ENCODE peak calls at places on chromosomes 12 and 14, in seven cellular contexts. X is activated naive CD4-positive, alpha-beta T cell; M is activated gamma-delta T cell treated with anti-CD3 and anti-CD28 coated beads, Interleukin-2, amount 50 U/mL, for 16 hours; I is ELR; L is activated CD4-positive, alpha-beta T cell treated with anti-CD3 and anti-CD28 coated beads, Interleukin-2, amount 50 U/mL, for 24 hours; K is mesendoderm; O is GM12864. W is an unnamed sample.

GRCh38 chr12:120687570-120688289 is 781 bp downstream of the MLEC start:
- DNase-seq in I (peak), X (no peak), O (no peak), L (no peak), K (peak), M (peak), W (peak)

GRCh38 chr14:59321184-59321952 is 132.9 kb downstream of the DAAM1 start:
- DNase-seq in O (no peak), X (no peak), M (no peak), K (no peak), L (no peak), I (no peak), W (no peak)

GRCh38 chr12:188910-189621 is 24.9 kb downstream of the SLC6A12 start:
- DNase-seq in O (no peak), K (peak), M (no peak), L (no peak), X (no peak), I (peak), W (peak)

GRCh38 chr14:85533821-85534271 is 3.9 kb downstream of the FLRT2 start:
- DNase-seq in O (no peak), I (peak), M (no peak), X (no peak), L (no peak), K (peak), W (peak)

GRCh38 chr14:73264080-73264895 is 27.0 kb downstream of the PAPLN start:
- DNase-seq in M (no peak), O (no peak), I (no peak), L (no peak), X (no peak), K (no peak), W (no peak)

GRCh38 chr12:120993496-120993895 is 15.2 kb downstream of the HNF1A start:
- DNase-seq in O (no peak), I (no peak), X (no peak), L (no peak), M (no peak), K (no peak), W (no peak)

GRCh38 chr14:101757064-101757838 is 4.3 kb upstream of the PPP2R5C start:
- DNase-seq in M (no peak), L (no peak), X (no peak), O (no peak), K (no peak), I (no peak), W (no peak)

GRCh38 chr14:64620910-64621309 is 71.1 kb downstream of the PPP1R36 start:
- DNase-seq in I (no peak), X (no peak), L (no peak), O (no peak), M (no peak), K (no peak), W (no peak)

GRCh38 chr12:123384318-123384993 is 524 bp downstream of the KMT5A start:
- DNase-seq in I (peak), K (peak), M (no peak), X (no peak), O (no peak), L (no peak), W (peak)

GRCh38 chr12:1839956-1840550 is 19.7 kb downstream of the LRTM2 start:
- DNase-seq in I (no peak), L (no peak), M (no peak), X (no peak), O (no peak), K (no peak), W (peak)

GRCh38 chr14:32608880-32609279 is 279.8 kb downstream of the AKAP6 start:
- DNase-seq in I (no peak), L (no peak), K (peak), M (no peak), X (no peak), O (no peak), W (no peak)

GRCh38 chr12:22307811-22308210 is 26.7 kb downstream of the ST8SIA1 start:
- DNase-seq in O (no peak), K (no peak), L (no peak), I (no peak), X (no peak), M (no peak), W (no peak)